ENCODE peak calls at places on chromosomes 7 and 10, in seven cellular contexts. G is iPS DF 6.9; A is prostate gland; F is uterus; M is left ventricle myocardium inferior; J is effector memory CD4-positive, alpha-beta T cell; I is HCT116. R is an unnamed sample. For H3K36me3, the result is how much of the 10 kb centered on the place peaks cover.

GRCh38 chr10:124565565-124566221 is 104.1 kb downstream of the LHPP start:
- DNase-seq in A (no peak), F (no peak), J (no peak), M (no peak), I (peak), G (peak), R (peak)

GRCh38 chr10:97916586-97916985 is 66.9 kb downstream of the GOLGA7B start:
- DNase-seq in A (peak), G (no peak), I (no peak), M (no peak), F (no peak), J (no peak), R (no peak)

GRCh38 chr7:114988755-114989154 is 66.9 kb downstream of the MDFIC start:
- DNase-seq in G (no peak), I (no peak), M (peak), F (peak), A (no peak), J (no peak), R (peak)

GRCh38 chr7:39609462-39610149 is 13.8 kb upstream of the RALA start:
- DNase-seq in G (no peak), M (peak), J (no peak), A (no peak), F (no peak), I (no peak), R (no peak)

GRCh38 chr7:90816511-90817142 is 220.5 kb downstream of the CDK14 start:
- DNase-seq in A (peak), F (peak), G (no peak), M (no peak), I (peak), J (no peak), R (peak)

GRCh38 chr7:96669812-96670211 is 39.8 kb downstream of the SEM1 start:
- DNase-seq in I (no peak), G (no peak), M (no peak), A (no peak), J (no peak), F (no peak), R (no peak)

GRCh38 chr10:66747451-66747850 is 178.4 kb upstream of the LRRTM3 start:
- DNase-seq in G (no peak), A (no peak), M (no peak), J (no peak), I (peak), F (no peak), R (peak)

GRCh38 chr7:29194206-29194593 is 375 bp upstream of the CHN2 start:
- DNase-seq in A (no peak), M (peak), F (no peak), I (no peak), G (no peak), J (no peak), R (no peak)

GRCh38 chr7:149598721-149599308 is 101.2 kb upstream of the ZNF746 start:
- DNase-seq in G (no peak), F (no peak), A (peak), J (no peak), I (peak), M (no peak), R (peak)

GRCh38 chr10:123772645-123773508 is 106.7 kb downstream of the GPR26 start:
- DNase-seq in J (no peak), M (no peak), G (no peak), I (no peak), F (no peak), A (no peak), R (no peak)

GRCh38 chr7:139915864-139916716 is 87.0 kb downstream of the TBXAS1 start:
- DNase-seq in A (peak), J (peak), M (no peak), F (peak), I (peak), G (no peak), R (peak)

GRCh38 chr10:78563224-78563764 is 505.5 kb upstream of the ZMIZ1 start:
- DNase-seq in M (no peak), G (no peak), F (no peak), J (no peak), I (no peak), A (no peak), R (no peak)

GRCh38 chr7:15504376-15504775 is 57.4 kb downstream of the AGMO start:
- DNase-seq in M (no peak), F (no peak), A (no peak), J (no peak), G (no peak), I (no peak), R (no peak)

DNA sequence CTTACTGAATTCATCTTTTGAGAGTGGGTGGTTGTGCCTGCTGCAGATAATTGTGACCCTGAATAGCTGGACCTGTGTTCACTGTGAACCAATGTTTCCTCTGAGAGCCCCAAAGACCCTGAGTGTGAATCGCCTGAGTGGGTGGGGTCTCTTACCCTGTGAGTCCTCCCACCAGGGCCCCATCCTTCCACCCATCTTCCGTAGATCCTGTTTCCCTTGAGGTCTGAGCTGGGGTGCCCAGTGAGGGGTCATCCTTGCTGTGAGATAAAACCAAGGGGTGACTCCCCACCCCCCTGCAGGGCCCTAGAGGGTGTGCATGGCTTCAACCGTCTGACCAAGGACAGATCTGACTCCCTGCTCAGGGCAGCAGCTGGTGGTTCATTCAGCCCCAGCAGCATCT is 78.0 kb upstream of the ZNF479 start:
- DNase-seq in M (no peak), F (no peak), G (no peak), I (no peak), A (no peak), J (no peak), R (no peak)
- H3K36me3 ChIP-seq in M (under half), F (under half), G (under half), I (under half), A (under half), J (under half), R (under half)

GRCh38 chr10:72334832-72335393 is 19.8 kb downstream of the DNAJB12 start:
- DNase-seq in I (no peak), J (peak), F (peak), M (peak), A (peak), G (no peak), R (peak)
- H3K36me3 ChIP-seq in I (under half), J (under half), F (under half), M (under half), A (under half), G (under half), R (under half)

GRCh38 chr10:28604567-28605536 is 71.9 kb downstream of the WAC start:
- DNase-seq in A (no peak), I (no peak), G (no peak), J (no peak), M (no peak), F (no peak), R (no peak)
- H3K36me3 ChIP-seq in A (under half), I (under half), G (under half), J (under half), M (under half), F (under half), R (under half)

GRCh38 chr7:101922631-101923275 is 105.3 kb downstream of the CUX1 start:
- DNase-seq in M (no peak), I (no peak), A (no peak), F (no peak), G (no peak), J (no peak), R (no peak)
- H3K36me3 ChIP-seq in M (under half), I (under half), A (under half), F (under half), G (under half), J (under half), R (under half)

DNA sequence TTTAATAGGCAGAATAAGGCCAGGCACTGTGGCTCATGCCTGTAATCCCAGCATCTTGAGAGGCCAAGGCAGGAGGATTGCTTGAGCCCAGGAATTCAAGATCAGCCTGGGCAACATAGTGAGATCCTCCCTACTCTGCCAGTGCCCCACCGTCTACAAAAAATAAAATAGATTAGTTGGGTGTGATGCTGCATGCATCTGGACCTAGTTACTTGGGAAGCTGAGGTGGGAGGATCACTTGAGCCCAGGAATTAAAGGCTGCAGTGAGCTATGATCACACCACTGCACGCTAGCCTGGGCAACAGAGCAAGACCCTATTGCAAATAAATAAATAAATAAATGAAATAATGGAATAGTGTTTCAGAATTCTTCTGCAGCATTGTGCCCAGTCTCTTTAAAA is 16.2 kb downstream of the FAM200A start:
- DNase-seq in J (no peak), M (no peak), G (no peak), F (no peak), I (no peak), A (no peak), R (no peak)
- H3K36me3 ChIP-seq in J (under half), M (under half), G (under half), F (under half), I (under half), A (under half), R (under half)

DNA sequence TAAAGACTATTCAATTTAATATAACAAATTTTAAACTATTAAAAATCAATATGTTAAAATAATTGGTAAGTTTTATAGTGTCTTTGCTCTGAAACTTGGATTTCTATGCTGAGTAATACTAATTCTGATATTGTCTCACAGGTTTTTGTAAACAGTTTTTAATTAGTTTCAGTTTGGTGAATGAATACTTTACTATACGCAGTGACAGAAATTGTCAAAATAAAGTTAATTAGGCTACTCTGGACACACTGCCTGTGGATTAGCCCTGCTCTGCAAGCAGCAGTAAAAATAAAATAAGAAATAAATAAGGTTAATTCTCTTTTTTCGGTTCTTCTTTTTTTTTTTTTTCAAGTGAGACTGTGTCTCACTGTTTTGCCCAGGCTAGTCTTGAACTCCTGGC is 105.3 kb downstream of the ANKRD61 start:
- DNase-seq in M (no peak), I (no peak), G (no peak), J (no peak), F (no peak), A (no peak), R (no peak)
- H3K36me3 ChIP-seq in M (half or more), I (under half), G (under half), J (under half), F (under half), A (under half), R (under half)